ENCODE peak calls at places on chromosomes 12 and 14, in six cellular contexts. K, I, F, H, P and O are unnamed samples.

GRCh38 chr14:34797747-34798583 is 77.2 kb downstream of the BAZ1A start:
- DNase-seq in I (peak), F (peak), K (no peak), P (no peak), H (peak), O (peak)

GRCh38 chr12:92134638-92135274 is 10.9 kb downstream of the BTG1 start:
- DNase-seq in F (no peak), K (no peak), H (no peak), I (no peak), P (no peak), O (no peak)

GRCh38 chr12:115194448-115194847 is 510.5 kb upstream of the TBX3 start:
- DNase-seq in I (no peak), F (no peak), P (no peak), K (no peak), H (no peak), O (no peak)

GRCh38 chr14:53011053-53011462 is 60.2 kb upstream of the FERMT2 start:
- DNase-seq in I (peak), H (peak), K (no peak), P (peak), F (peak), O (peak)

GRCh38 chr12:93177208-93178153 is 200.2 kb upstream of the NUDT4 start:
- DNase-seq in K (no peak), I (peak), P (no peak), H (peak), F (no peak), O (no peak)

GRCh38 chr14:35405304-35405996 is 901 bp upstream of the NFKBIA start:
- DNase-seq in F (peak), P (no peak), H (peak), K (no peak), I (no peak), O (no peak)

GRCh38 chr14:100965296-100965695 is 61.8 kb upstream of the RTL1 start:
- DNase-seq in K (no peak), P (no peak), I (no peak), H (no peak), F (no peak), O (no peak)

GRCh38 chr12:71665109-71665476 is 992 bp downstream of the THAP2 start:
- DNase-seq in H (peak), I (no peak), P (no peak), F (no peak), K (no peak), O (no peak)

GRCh38 chr14:36256131-36256801 is 64.2 kb downstream of the MBIP start:
- DNase-seq in F (no peak), P (no peak), K (no peak), H (no peak), I (no peak), O (no peak)

GRCh38 chr14:105067140-105067968 is 2.1 kb upstream of the GPR132 start:
- DNase-seq in F (no peak), K (peak), I (no peak), P (no peak), H (no peak), O (no peak)

GRCh38 chr14:81625343-81625742 is 91.7 kb upstream of the SEL1L start:
- DNase-seq in F (peak), I (peak), P (no peak), H (peak), K (no peak), O (no peak)

GRCh38 chr12:6460751-6461371 is 9.0 kb downstream of the TAPBPL start:
- DNase-seq in P (no peak), I (no peak), K (peak), F (no peak), H (no peak), O (peak)

GRCh38 chr14:105099778-105100177 is 34.5 kb upstream of the GPR132 start:
- DNase-seq in H (no peak), P (no peak), I (no peak), F (no peak), K (no peak), O (no peak)

GRCh38 chr14:84202486-84202885 is 1327.5 kb upstream of the FLRT2 start:
- DNase-seq in P (no peak), H (no peak), F (peak), I (no peak), K (no peak), O (no peak)

GRCh38 chr14:36151335-36151734 is 25.2 kb downstream of the PTCSC3 start:
- DNase-seq in K (no peak), H (no peak), P (no peak), I (no peak), F (no peak), O (no peak)

GRCh38 chr12:120688527-120689071 is 1.6 kb downstream of the MLEC start:
- DNase-seq in K (no peak), F (no peak), P (no peak), I (peak), H (no peak), O (no peak)

GRCh38 chr12:29769162-29769820 is 14.5 kb downstream of the TMTC1 start:
- DNase-seq in K (no peak), P (no peak), H (no peak), I (no peak), F (no peak), O (no peak)

GRCh38 chr14:88551094-88551870 is 3.5 kb downstream of the PTPN21 start:
- DNase-seq in F (peak), P (no peak), H (no peak), K (no peak), I (peak), O (peak)

GRCh38 chr14:101351769-101352168 is 209.5 kb upstream of the DIO3 start:
- DNase-seq in K (no peak), H (no peak), I (no peak), P (no peak), F (no peak), O (no peak)

GRCh38 chr14:100590726-100591452 is 3.7 kb upstream of the BEGAIN start:
- DNase-seq in H (no peak), I (no peak), K (no peak), F (no peak), P (no peak), O (peak)

GRCh38 chr12:120668091-120668796 is 18.7 kb upstream of the MLEC start:
- DNase-seq in P (peak), H (no peak), K (no peak), F (peak), I (no peak), O (no peak)

GRCh38 chr14:96341323-96341722 is 21.8 kb downstream of the ATG2B start:
- DNase-seq in P (no peak), F (no peak), H (no peak), I (no peak), K (no peak), O (no peak)

DNA sequence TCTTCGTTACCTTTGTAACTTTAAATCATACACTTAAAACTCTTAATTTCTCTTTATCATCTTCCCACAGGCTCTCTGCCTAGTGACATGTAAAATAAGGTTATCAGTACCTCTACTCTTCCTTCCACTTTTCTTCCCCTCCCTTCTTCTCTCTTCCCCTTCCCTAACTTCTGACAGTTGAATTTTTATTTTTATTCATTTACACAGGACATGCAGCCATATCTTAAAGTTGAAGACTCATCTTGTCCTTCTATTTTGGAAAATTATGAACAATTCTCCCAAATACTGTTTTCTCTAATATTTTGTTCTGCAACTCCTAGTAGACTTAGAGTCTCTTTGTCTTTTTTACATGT is 263.9 kb downstream of the FBXL14 start:
- DNase-seq in K (no peak), H (no peak), P (no peak), F (no peak), I (no peak), O (no peak)
- TF ChIP-seq CREB1 in K (no peak), H (no peak), P (no peak), F (no peak), I (no peak), O (no peak)

DNA sequence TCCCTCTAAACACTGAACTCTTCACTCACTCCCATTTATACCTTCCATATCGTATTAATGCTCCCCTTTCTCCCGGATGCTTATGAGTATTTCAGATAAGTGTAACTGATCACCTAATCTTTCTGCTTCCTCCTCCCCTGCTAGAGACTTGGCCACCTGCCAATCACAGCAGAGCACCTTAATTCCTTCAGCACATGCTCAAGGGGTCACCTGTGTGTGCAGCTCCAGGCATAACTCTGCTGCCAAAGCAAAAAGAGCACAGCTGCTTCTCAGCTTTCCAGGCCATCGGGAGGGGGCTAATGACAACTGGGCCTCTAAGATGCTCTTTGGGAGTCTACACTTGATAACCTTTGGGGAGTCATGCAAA is 106.9 kb upstream of the DYRK2 start:
- DNase-seq in F (no peak), I (no peak), P (no peak), H (no peak), K (no peak), O (no peak)
- TF ChIP-seq CREB1 in F (no peak), I (no peak), P (no peak), H (no peak), K (no peak), O (no peak)

DNA sequence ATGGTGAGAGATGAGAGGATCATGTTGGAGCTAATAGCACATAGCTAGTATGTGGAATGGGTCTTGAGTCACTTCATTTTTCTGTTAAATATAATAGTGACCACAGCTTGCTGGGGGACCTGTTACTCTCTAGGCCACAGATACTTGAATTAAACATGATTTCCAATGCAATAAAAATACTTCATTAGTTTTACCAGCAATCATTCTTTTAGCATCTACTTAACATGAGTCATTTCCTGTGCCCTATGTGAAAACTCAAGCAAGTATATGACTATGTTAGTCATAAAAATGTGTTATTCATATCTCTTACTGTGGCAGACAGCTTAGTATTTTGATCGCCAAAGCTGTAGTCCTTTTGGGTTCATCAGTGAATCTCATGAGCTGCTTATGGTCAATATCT is 798.9 kb downstream of the SLC16A7 start:
- DNase-seq in P (no peak), I (no peak), K (no peak), F (no peak), H (no peak), O (no peak)
- TF ChIP-seq CREB1 in P (no peak), I (no peak), K (no peak), F (no peak), H (no peak), O (no peak)

GRCh38 chr12:94795520-94795919 is 145.2 kb upstream of the TMCC3 start:
- DNase-seq in P (no peak), H (no peak), I (no peak), K (no peak), F (peak), O (no peak)

GRCh38 chr12:94801736-94802135 is 151.4 kb upstream of the TMCC3 start:
- DNase-seq in K (no peak), I (no peak), P (no peak), F (no peak), H (no peak), O (no peak)

GRCh38 chr12:94795053-94795452 is 144.7 kb upstream of the TMCC3 start:
- DNase-seq in F (no peak), H (no peak), P (no peak), I (no peak), K (no peak), O (no peak)

GRCh38 chr12:94799136-94799535 is 148.8 kb upstream of the TMCC3 start:
- DNase-seq in F (no peak), K (no peak), P (no peak), H (no peak), I (no peak), O (no peak)

GRCh38 chr12:94798107-94798506 is 147.8 kb upstream of the TMCC3 start:
- DNase-seq in H (no peak), P (no peak), F (no peak), K (no peak), I (no peak), O (no peak)
- TF ChIP-seq CREB1 in H (no peak), P (no peak), F (no peak), K (no peak), I (no peak), O (no peak)

DNA sequence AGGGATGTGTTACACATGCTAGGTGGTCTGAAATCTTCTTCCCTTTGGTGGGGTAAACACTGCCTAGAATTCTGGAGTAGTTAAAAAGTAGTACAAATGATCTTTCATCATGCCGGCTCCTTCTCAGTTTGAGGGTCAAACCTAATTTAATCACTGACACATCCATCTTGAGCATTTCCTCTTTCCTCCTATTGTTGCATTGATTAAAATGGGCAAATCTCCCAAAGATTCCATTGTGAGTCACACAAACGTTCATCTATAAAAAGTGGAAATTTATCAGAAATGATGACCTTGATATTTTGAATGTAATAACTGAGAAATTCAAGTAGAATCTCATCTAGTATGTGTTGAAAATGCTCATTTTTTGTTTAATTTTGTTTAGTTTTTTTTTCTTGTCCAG is 996.0 kb downstream of the NRXN3 start:
- DNase-seq in I (no peak), F (no peak), K (no peak), P (no peak), H (no peak), O (no peak)
- TF ChIP-seq CREB1 in I (no peak), F (no peak), K (no peak), P (no peak), H (no peak), O (no peak)